ENCODE peak calls at places on chromosome X, in seven cellular contexts. I, L, Y, M, N, R and U are unnamed samples.

GRCh38 chrX:2500091-2500680 is 590 bp downstream of the DHRSX start:
- DNase-seq in I (peak), L (peak), Y (peak), M (peak), N (peak), R (peak), U (peak)

GRCh38 chrX:78652971-78653822 is 5.9 kb downstream of the RTL3 start:
- DNase-seq in I (peak), L (peak), Y (peak), M (peak), N (peak), R (no peak), U (peak)

GRCh38 chrX:11423362-11423818 is 130.2 kb downstream of the AMELX start:
- DNase-seq in I (peak), L (no peak), Y (peak), M (peak), N (peak), R (no peak), U (peak)

GRCh38 chrX:3699841-3700381 is 13.5 kb downstream of the PRKX start:
- DNase-seq in I (peak), L (peak), Y (no peak), M (no peak), N (peak), R (no peak), U (no peak)

GRCh38 chrX:101078716-101079115 is at the start of gene TMEM35A:
- DNase-seq in I (peak), L (peak), Y (peak), M (peak), N (peak), R (no peak), U (peak)

GRCh38 chrX:7059214-7059838 is 88.2 kb upstream of the STS start:
- DNase-seq in I (no peak), L (no peak), Y (no peak), M (no peak), N (no peak), R (no peak), U (no peak)

GRCh38 chrX:100870527-100870926 is 3.6 kb downstream of the NOX1 start:
- DNase-seq in I (no peak), L (peak), Y (no peak), M (no peak), N (no peak), R (no peak), U (no peak)

GRCh38 chrX:2545144-2545543 is 44.4 kb upstream of the DHRSX start:
- DNase-seq in I (no peak), L (no peak), Y (no peak), M (no peak), N (no peak), R (no peak), U (no peak)

GRCh38 chrX:22740836-22741235 is 258.9 kb upstream of the DDX53 start:
- DNase-seq in I (no peak), L (peak), Y (no peak), M (no peak), N (no peak), R (no peak), U (no peak)

GRCh38 chrX:69991685-69992084 is 58.1 kb downstream of the AWAT2 start:
- DNase-seq in I (no peak), L (no peak), Y (no peak), M (no peak), N (no peak), R (no peak), U (no peak)

GRCh38 chrX:29581223-29581622 is 634.1 kb upstream of the MAGEB2 start:
- DNase-seq in I (peak), L (peak), Y (no peak), M (no peak), N (no peak), R (no peak), U (no peak)

GRCh38 chrX:155262970-155263754 is 1.1 kb downstream of the RAB39B start:
- DNase-seq in I (no peak), L (no peak), Y (no peak), M (no peak), N (no peak), R (no peak), U (no peak)

GRCh38 chrX:750263-750662 is 119.7 kb downstream of the SHOX start:
- DNase-seq in I (no peak), L (no peak), Y (no peak), M (no peak), N (no peak), R (no peak), U (no peak)

GRCh38 chrX:47093248-47093647 is 15.0 kb downstream of the RGN start:
- DNase-seq in I (peak), L (peak), Y (peak), M (peak), N (peak), R (no peak), U (peak)

GRCh38 chrX:95893632-95894031 is 791.0 kb upstream of the DIAPH2 start:
- DNase-seq in I (peak), L (no peak), Y (no peak), M (peak), N (no peak), R (no peak), U (no peak)

GRCh38 chrX:117538441-117539418 is 577.9 kb downstream of the KLHL13 start:
- DNase-seq in I (no peak), L (no peak), Y (no peak), M (no peak), N (peak), R (no peak), U (no peak)

GRCh38 chrX:74458738-74459137 is 37.4 kb downstream of the SLC16A2 start:
- DNase-seq in I (peak), L (peak), Y (peak), M (peak), N (peak), R (no peak), U (peak)

GRCh38 chrX:132043977-132044376 is 20.9 kb downstream of the STK26 start:
- DNase-seq in I (no peak), L (no peak), Y (no peak), M (no peak), N (no peak), R (no peak), U (no peak)

GRCh38 chrX:73851014-73852009 is 288.3 kb downstream of the CHIC1 start:
- DNase-seq in I (peak), L (peak), Y (peak), M (no peak), N (no peak), R (peak), U (no peak)

GRCh38 chrX:56764975-56765791 is 36.1 kb downstream of the NBDY start:
- DNase-seq in I (no peak), L (peak), Y (no peak), M (no peak), N (no peak), R (no peak), U (no peak)